ENCODE peak calls at places on chromosomes 3 and 15, in six cellular contexts. A is aorta, V is heart left ventricle, D is SJCRH30, Y is body of pancreas, K is pancreas. H is an unnamed sample. For H3K27me3 and H3K4me1, the result is how much of the 10 kb centered on the place peaks cover.

GRCh38 chr15:52362497-52362896 is 66.9 kb upstream of the MYO5C start:
- DNase-seq in V (no peak), Y (no peak), D (no peak), A (no peak), K (no peak), H (no peak)

GRCh38 chr3:188707396-188708288 is 464.1 kb upstream of the TPRG1 start:
- DNase-seq in A (no peak), D (no peak), Y (no peak), V (no peak), K (no peak), H (no peak)

GRCh38 chr3:172246107-172246870 is 202.0 kb downstream of the GHSR start:
- DNase-seq in Y (peak), K (peak), D (no peak), A (peak), V (peak), H (peak)

GRCh38 chr15:88650556-88650955 is 11.7 kb downstream of the ISG20 start:
- DNase-seq in D (no peak), A (no peak), V (no peak), K (no peak), Y (no peak), H (no peak)

GRCh38 chr15:92633418-92633817 is 22.2 kb downstream of the FAM174B start:
- DNase-seq in A (no peak), V (no peak), D (no peak), K (peak), Y (peak), H (peak)

GRCh38 chr15:70793694-70794093 is 30.3 kb upstream of the UACA start:
- DNase-seq in K (no peak), A (no peak), Y (no peak), D (no peak), V (no peak), H (no peak)

GRCh38 chr3:173911446-173911845 is 513.9 kb downstream of the NLGN1 start:
- DNase-seq in Y (no peak), A (no peak), V (no peak), D (no peak), K (no peak), H (no peak)

GRCh38 chr3:18443670-18444596 is 18.8 kb upstream of the SATB1 start:
- DNase-seq in V (peak), Y (peak), A (peak), K (peak), D (peak), H (peak)

GRCh38 chr3:37712918-37713819 is 148.5 kb upstream of the CTDSPL start:
- DNase-seq in V (no peak), A (peak), K (no peak), D (peak), Y (no peak), H (no peak)

GRCh38 chr3:151107701-151108100 is 22.2 kb downstream of the MED12L start:
- DNase-seq in K (no peak), A (no peak), D (no peak), Y (no peak), V (no peak), H (no peak)

GRCh38 chr3:142267269-142267668 is 41.9 kb upstream of the GK5 start:
- DNase-seq in A (no peak), V (no peak), K (no peak), D (no peak), Y (no peak), H (no peak)

GRCh38 chr3:37593796-37594195 is 267.9 kb upstream of the CTDSPL start:
- DNase-seq in V (no peak), Y (no peak), A (no peak), D (no peak), K (no peak), H (no peak)

GRCh38 chr15:59420986-59421618 is 16.9 kb upstream of the FAM81A start:
- DNase-seq in K (no peak), D (peak), A (no peak), V (no peak), Y (no peak), H (no peak)

GRCh38 chr3:156433910-156434309 is 121.0 kb downstream of the SSR3 start:
- DNase-seq in V (no peak), D (no peak), A (no peak), K (no peak), Y (no peak), H (no peak)

GRCh38 chr3:16516695-16517481 is 3.4 kb upstream of the RFTN1 start:
- DNase-seq in Y (no peak), A (no peak), K (no peak), D (peak), V (no peak), H (no peak)

GRCh38 chr3:13801361-13802214 is 78.3 kb downstream of the WNT7A start:
- DNase-seq in A (no peak), K (no peak), D (no peak), Y (no peak), V (no peak), H (no peak)

GRCh38 chr15:45448066-45448510 is 69.7 kb upstream of the GATM start:
- DNase-seq in D (no peak), A (peak), Y (peak), K (no peak), V (no peak), H (peak)

GRCh38 chr15:66986951-66987350 is 78.5 kb upstream of the SMAD3 start:
- DNase-seq in Y (no peak), D (no peak), A (no peak), K (no peak), V (no peak), H (no peak)

GRCh38 chr3:18194431-18194830 is 230.7 kb downstream of the SATB1 start:
- DNase-seq in A (no peak), Y (no peak), K (no peak), D (no peak), V (no peak), H (no peak)

GRCh38 chr3:61627768-61628185 is 66.4 kb downstream of the PTPRG start:
- DNase-seq in Y (peak), V (no peak), D (peak), A (no peak), K (peak), H (no peak)

GRCh38 chr3:157294953-157295352 is 135.0 kb upstream of the CCNL1 start:
- DNase-seq in Y (no peak), D (no peak), V (no peak), K (no peak), A (no peak), H (no peak)

GRCh38 chr3:100106531-100107155 is 7.7 kb downstream of the FILIP1L start:
- DNase-seq in A (no peak), D (peak), V (no peak), Y (no peak), K (no peak), H (no peak)

GRCh38 chr3:127147291-127147905 is 45.5 kb upstream of the PRR23E start:
- DNase-seq in D (no peak), Y (no peak), K (no peak), V (no peak), A (no peak), H (peak)

GRCh38 chr3:53794597-53794996 is 51.6 kb downstream of the CHDH start:
- DNase-seq in K (no peak), A (no peak), V (no peak), D (no peak), Y (no peak), H (no peak)

GRCh38 chr15:29815705-29816042 is 6.6 kb downstream of the TJP1 start:
- DNase-seq in K (no peak), V (no peak), Y (no peak), D (no peak), A (no peak), H (no peak)

GRCh38 chr15:29813009-29813408 is 9.3 kb downstream of the TJP1 start:
- DNase-seq in K (no peak), V (no peak), Y (no peak), D (no peak), A (no peak), H (no peak)

GRCh38 chr15:29812384-29812694 is 9.9 kb downstream of the TJP1 start:
- DNase-seq in K (no peak), V (no peak), Y (no peak), D (no peak), A (no peak), H (no peak)

GRCh38 chr15:29815000-29815704 is 7.1 kb downstream of the TJP1 start:
- DNase-seq in D (no peak), V (no peak), Y (peak), A (no peak), K (no peak), H (no peak)

GRCh38 chr15:29811691-29812383 is 10.4 kb downstream of the TJP1 start:
- DNase-seq in V (no peak), D (no peak), A (no peak), K (no peak), Y (no peak), H (no peak)
- H3K27me3 ChIP-seq in V (under half), D (under half), A (under half), K (under half), Y (under half), H (under half)

DNA sequence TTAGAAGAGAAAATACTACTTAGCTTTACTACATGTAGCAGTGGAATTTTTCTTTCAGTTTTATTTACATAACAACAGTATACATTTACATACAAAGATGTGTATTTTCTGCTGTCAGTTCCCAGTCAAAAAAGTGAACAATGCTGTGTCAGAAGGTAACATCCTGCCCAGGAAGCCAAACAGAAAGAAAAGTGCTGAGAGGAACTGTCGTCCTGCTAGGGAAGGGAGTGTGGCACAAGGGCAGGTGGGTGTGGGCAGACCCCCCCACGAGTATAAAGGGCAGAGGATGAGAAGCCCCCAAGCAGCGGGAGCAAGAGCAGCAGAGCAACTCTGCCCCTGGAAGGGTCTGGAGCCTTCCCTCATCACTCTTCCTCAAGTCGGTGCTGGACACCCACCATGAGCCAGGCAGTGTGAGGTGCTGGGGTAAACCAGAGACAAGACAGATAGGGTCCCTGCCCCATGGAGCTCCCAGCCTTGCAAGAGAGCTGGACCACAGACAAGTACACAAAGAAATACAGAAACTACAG is 39.7 kb downstream of the TBC1D2B start:
- DNase-seq in D (no peak), Y (no peak), K (no peak), V (no peak), A (no peak), H (no peak)
- H3K4me1 ChIP-seq in D (under half), Y (under half), K (under half), V (under half), A (under half), H (under half)

GRCh38 chr15:58065445-58066041 is at the start of gene ALDH1A2:
- DNase-seq in V (peak), K (peak), Y (peak), D (no peak), A (peak), H (peak)
- H3K27me3 ChIP-seq in V (under half), K (under half), Y (under half), D (under half), A (under half), H (under half)

GRCh38 chr3:66299893-66300292 is 79.1 kb downstream of the SLC25A26 start:
- DNase-seq in A (no peak), D (no peak), Y (no peak), V (no peak), K (no peak), H (no peak)

GRCh38 chr3:66302288-66302687 is 81.5 kb downstream of the SLC25A26 start:
- DNase-seq in Y (peak), K (no peak), D (no peak), A (no peak), V (no peak), H (no peak)

GRCh38 chr3:66298591-66298990 is 77.8 kb downstream of the SLC25A26 start:
- DNase-seq in K (no peak), A (no peak), D (no peak), V (no peak), Y (no peak), H (no peak)

GRCh38 chr3:66303556-66303955 is 82.8 kb downstream of the SLC25A26 start:
- DNase-seq in K (no peak), V (no peak), Y (no peak), A (no peak), D (no peak), H (no peak)

DNA sequence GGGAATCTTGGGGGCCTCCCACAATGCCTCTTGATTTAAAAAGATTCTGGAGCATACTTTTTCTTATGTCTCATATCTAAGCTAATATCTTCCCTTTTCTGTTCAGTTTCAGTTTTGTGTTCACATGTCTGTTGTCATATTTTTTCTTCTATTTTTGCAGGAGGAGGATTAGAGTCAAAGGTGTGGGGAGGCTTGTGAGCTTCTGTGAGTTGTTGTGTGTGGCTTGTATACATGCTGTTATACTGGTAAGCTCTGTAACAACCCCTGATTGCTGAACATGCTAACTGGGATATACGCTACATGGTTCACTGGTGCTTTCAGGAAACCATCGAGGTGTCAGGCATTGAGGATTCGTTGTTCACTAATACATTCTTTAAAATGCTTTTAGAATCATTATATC is 83.5 kb downstream of the SLC25A26 start:
- DNase-seq in V (no peak), D (no peak), A (no peak), Y (no peak), K (no peak), H (no peak)
- H3K4me1 ChIP-seq in V (under half), D (under half), A (under half), Y (under half), K (under half), H (under half)

GRCh38 chr3:12002912-12003311 is 1.3 kb upstream of the SYN2 start:
- DNase-seq in Y (no peak), A (no peak), V (no peak), K (no peak), D (no peak), H (no peak)
- H3K27me3 ChIP-seq in Y (under half), A (under half), V (under half), K (under half), D (under half), H (under half)

H was measured in right lobe of liver.